ENCODE peak calls at places on chromosome 18, in nine cellular contexts. C is hippocampal formation, G is IMR-90, P is GM23338, M is GM13977, J is fibroblast of lung, F is ELR, Z is HEK293T, K is DMS153. B is an unnamed sample.

GRCh38 chr18:80046961-80047541 is 12.8 kb downstream of the RBFA start:
- DNase-seq in C (no peak), G (no peak), P (no peak), M (no peak), J (no peak), F (no peak), Z (no peak), K (no peak), B (no peak)

GRCh38 chr18:6561029-6561861 is 146.5 kb upstream of the L3MBTL4 start:
- DNase-seq in C (no peak), G (peak; percentile 67), P (no peak), M (no peak), J (no peak), F (no peak), Z (peak; percentile 12), K (no peak), B (no peak)

GRCh38 chr18:46051731-46052461 is 20.2 kb downstream of the PSTPIP2 start:
- DNase-seq in C (no peak), G (peak; percentile 93), P (no peak), M (no peak), J (peak; percentile 81), F (peak; percentile 50), Z (no peak), K (no peak), B (no peak)

GRCh38 chr18:10057808-10058791 is 144.3 kb downstream of the VAPA start:
- DNase-seq in C (no peak), G (peak; percentile 84), P (no peak), M (no peak), J (peak; percentile 77), F (peak; percentile 91), Z (no peak), K (no peak), B (no peak)

GRCh38 chr18:55384551-55385275 is 203.3 kb downstream of the TCF4 start:
- DNase-seq in C (peak; percentile 48), G (peak; percentile 48), P (peak; percentile 85), M (peak; percentile 19), J (peak; percentile 45), F (peak; percentile 73), Z (peak; percentile 31), K (no peak), B (no peak)

GRCh38 chr18:42976869-42977268 is 138.6 kb downstream of the RIT2 start:
- DNase-seq in C (no peak), G (no peak), P (no peak), M (no peak), J (no peak), F (no peak), Z (no peak), K (no peak), B (no peak)

GRCh38 chr18:70293166-70293565 is 4.3 kb downstream of the SOCS6 start:
- DNase-seq in C (no peak), G (peak; percentile 22), P (no peak), M (no peak), J (no peak), F (peak; percentile 33), Z (no peak), K (no peak), B (no peak)

GRCh38 chr18:26277374-26277773 is 51.1 kb downstream of the TAF4B start:
- DNase-seq in C (no peak), G (no peak), P (no peak), M (no peak), J (no peak), F (no peak), Z (no peak), K (no peak), B (no peak)

GRCh38 chr18:13618760-13619438 is 107.5 kb downstream of the FAM210A start:
- DNase-seq in C (no peak), G (no peak), P (no peak), M (no peak), J (no peak), F (no peak), Z (no peak), K (no peak), B (no peak)

GRCh38 chr18:10715791-10716190 is 190.0 kb downstream of the NAPG start:
- DNase-seq in C (no peak), G (peak; percentile 73), P (no peak), M (no peak), J (peak; percentile 59), F (peak; percentile 24), Z (no peak), K (no peak), B (no peak)

GRCh38 chr18:10290244-10291240 is 163.9 kb upstream of the APCDD1 start:
- DNase-seq in C (no peak), G (peak; percentile 21), P (no peak), M (peak; percentile 34), J (no peak), F (no peak), Z (no peak), K (no peak), B (no peak)

GRCh38 chr18:13217466-13217961 is 1.0 kb upstream of the LDLRAD4 start:
- DNase-seq in C (no peak), G (peak; percentile 3), P (peak; percentile 67), M (peak; percentile 66), J (peak; percentile 38), F (peak; percentile 23), Z (peak; percentile 30), K (no peak), B (no peak)

GRCh38 chr18:46167971-46168370 is 63.8 kb downstream of the HAUS1 start:
- DNase-seq in C (no peak), G (no peak), P (peak; percentile 27), M (peak; percentile 70), J (no peak), F (no peak), Z (no peak), K (no peak), B (no peak)

GRCh38 chr18:9321709-9322108 is 12.9 kb upstream of the TWSG1 start:
- DNase-seq in C (no peak), G (no peak), P (no peak), M (no peak), J (no peak), F (no peak), Z (no peak), K (no peak), B (no peak)

GRCh38 chr18:2192562-2192961 is 378.7 kb downstream of the METTL4 start:
- DNase-seq in C (no peak), G (no peak), P (no peak), M (no peak), J (no peak), F (peak; percentile 24), Z (no peak), K (no peak), B (no peak)

GRCh38 chr18:36934884-36935283 is 106.0 kb downstream of the KIAA1328 start:
- DNase-seq in C (no peak), G (peak; percentile 87), P (no peak), M (no peak), J (peak; percentile 86), F (peak; percentile 59), Z (no peak), K (no peak), B (no peak)

GRCh38 chr18:76922107-76922506 is 99.8 kb downstream of the ZNF236 start:
- DNase-seq in C (peak; percentile 62), G (peak; percentile 58), P (peak; percentile 83), M (peak; percentile 78), J (peak; percentile 19), F (peak; percentile 29), Z (peak; percentile 38), K (peak; percentile 67), B (no peak)

GRCh38 chr18:9779630-9780029 is 71.5 kb downstream of the RAB31 start:
- DNase-seq in C (no peak), G (no peak), P (no peak), M (no peak), J (no peak), F (peak; percentile 40), Z (no peak), K (no peak), B (no peak)

GRCh38 chr18:77650799-77651385 is 401.2 kb downstream of the GALR1 start:
- DNase-seq in C (peak; percentile 68), G (no peak), P (peak; percentile 82), M (peak; percentile 83), J (peak; percentile 7), F (peak; percentile 15), Z (peak; percentile 76), K (peak; percentile 48), B (no peak)

GRCh38 chr18:50468802-50469201 is 91.1 kb upstream of the MAPK4 start:
- DNase-seq in C (no peak), G (no peak), P (no peak), M (no peak), J (no peak), F (no peak), Z (no peak), K (no peak), B (no peak)

GRCh38 chr18:63617049-63617995 is 26.7 kb downstream of the SERPINB4 start:
- DNase-seq in C (no peak), G (no peak), P (peak; percentile 22), M (peak; percentile 25), J (no peak), F (no peak), Z (no peak), K (peak; percentile 39), B (no peak)